ENCODE peak calls at places on chromosomes 13 and 19, in seven cellular contexts. One of them, this sample, is unnamed.

GRCh38 chr19:53917356-53917755 is 8.3 kb downstream of the CACNG7 start:
- DNase-seq in H1: no peak
- DNase-seq in trophoblast cell: no peak
- DNase-seq in IMR-90: no peak
- DNase-seq in neuronal stem cell: no peak
- DNase-seq in mesendoderm: no peak
- DNase-seq in H9: no peak
- DNase-seq in this sample: no peak

GRCh38 chr19:35139618-35139943 is 957 bp downstream of the FXYD1 start:
- DNase-seq in H9: no peak
- DNase-seq in neuronal stem cell: no peak
- DNase-seq in H1: no peak
- DNase-seq in IMR-90: no peak
- DNase-seq in mesendoderm: no peak
- DNase-seq in trophoblast cell: no peak
- DNase-seq in this sample: no peak

GRCh38 chr13:76992548-76993001 is 694 bp downstream of the CLN5 start:
- DNase-seq in neuronal stem cell: peak
- DNase-seq in H9: no peak
- DNase-seq in trophoblast cell: peak
- DNase-seq in mesendoderm: peak
- DNase-seq in H1: no peak
- DNase-seq in IMR-90: peak
- DNase-seq in this sample: peak

GRCh38 chr19:15544283-15544682 is 36.0 kb downstream of the CYP4F22 start:
- DNase-seq in H1: no peak
- DNase-seq in neuronal stem cell: no peak
- DNase-seq in H9: no peak
- DNase-seq in trophoblast cell: no peak
- DNase-seq in mesendoderm: no peak
- DNase-seq in IMR-90: no peak
- DNase-seq in this sample: no peak

GRCh38 chr13:39776439-39776838 is 121.0 kb downstream of the COG6 start:
- DNase-seq in H1: no peak
- DNase-seq in trophoblast cell: peak
- DNase-seq in H9: no peak
- DNase-seq in mesendoderm: peak
- DNase-seq in IMR-90: peak
- DNase-seq in neuronal stem cell: no peak
- DNase-seq in this sample: peak

GRCh38 chr19:44747739-44748425 is 626 bp upstream of the BCL3 start:
- DNase-seq in trophoblast cell: peak
- DNase-seq in neuronal stem cell: no peak
- DNase-seq in H1: peak
- DNase-seq in H9: peak
- DNase-seq in mesendoderm: peak
- DNase-seq in IMR-90: peak
- DNase-seq in this sample: peak

GRCh38 chr13:40063743-40064142 is 408.3 kb downstream of the COG6 start:
- DNase-seq in mesendoderm: peak
- DNase-seq in IMR-90: no peak
- DNase-seq in trophoblast cell: no peak
- DNase-seq in neuronal stem cell: no peak
- DNase-seq in H9: no peak
- DNase-seq in H1: no peak
- DNase-seq in this sample: no peak

GRCh38 chr13:25380082-25380481 is 8.3 kb downstream of the ATP8A2 start:
- DNase-seq in H9: no peak
- DNase-seq in trophoblast cell: no peak
- DNase-seq in neuronal stem cell: no peak
- DNase-seq in IMR-90: no peak
- DNase-seq in mesendoderm: no peak
- DNase-seq in H1: no peak
- DNase-seq in this sample: no peak

GRCh38 chr13:75393839-75394238 is 88.1 kb downstream of the TBC1D4 start:
- DNase-seq in H1: no peak
- DNase-seq in neuronal stem cell: no peak
- DNase-seq in trophoblast cell: no peak
- DNase-seq in mesendoderm: no peak
- DNase-seq in H9: no peak
- DNase-seq in IMR-90: peak
- DNase-seq in this sample: no peak

GRCh38 chr13:22848539-22849052 is 332.2 kb upstream of the SGCG start:
- DNase-seq in H9: peak
- DNase-seq in neuronal stem cell: no peak
- DNase-seq in trophoblast cell: no peak
- DNase-seq in mesendoderm: peak
- DNase-seq in IMR-90: no peak
- DNase-seq in H1: peak
- DNase-seq in this sample: no peak

GRCh38 chr13:110047511-110047910 is 259.4 kb downstream of the COL4A1 start:
- DNase-seq in mesendoderm: no peak
- DNase-seq in H1: no peak
- DNase-seq in IMR-90: peak
- DNase-seq in H9: no peak
- DNase-seq in neuronal stem cell: no peak
- DNase-seq in trophoblast cell: peak
- DNase-seq in this sample: peak

GRCh38 chr13:74134226-74134776 is at the start of gene KLF12:
- DNase-seq in trophoblast cell: peak
- DNase-seq in mesendoderm: peak
- DNase-seq in IMR-90: peak
- DNase-seq in H9: peak
- DNase-seq in neuronal stem cell: peak
- DNase-seq in H1: peak
- DNase-seq in this sample: peak

GRCh38 chr13:106284358-106284757 is 251.1 kb downstream of the EFNB2 start:
- DNase-seq in mesendoderm: no peak
- DNase-seq in neuronal stem cell: no peak
- DNase-seq in trophoblast cell: peak
- DNase-seq in IMR-90: peak
- DNase-seq in H9: no peak
- DNase-seq in H1: no peak
- DNase-seq in this sample: peak

GRCh38 chr19:6412111-6412999 is 12.3 kb downstream of the KHSRP start:
- DNase-seq in mesendoderm: peak
- DNase-seq in neuronal stem cell: no peak
- DNase-seq in trophoblast cell: peak
- DNase-seq in H1: peak
- DNase-seq in IMR-90: no peak
- DNase-seq in H9: peak
- DNase-seq in this sample: no peak

GRCh38 chr13:34507630-34508029 is 434.4 kb upstream of the NBEA start:
- DNase-seq in IMR-90: no peak
- DNase-seq in trophoblast cell: no peak
- DNase-seq in mesendoderm: no peak
- DNase-seq in neuronal stem cell: no peak
- DNase-seq in H9: no peak
- DNase-seq in H1: no peak
- DNase-seq in this sample: no peak

GRCh38 chr13:74110053-74110452 is 24.2 kb downstream of the KLF12 start:
- DNase-seq in H9: no peak
- DNase-seq in H1: no peak
- DNase-seq in IMR-90: no peak
- DNase-seq in trophoblast cell: no peak
- DNase-seq in mesendoderm: no peak
- DNase-seq in neuronal stem cell: no peak
- DNase-seq in this sample: no peak

GRCh38 chr19:9205506-9206113 is 13.8 kb downstream of the OR7D4 start:
- DNase-seq in H1: peak
- DNase-seq in H9: peak
- DNase-seq in trophoblast cell: peak
- DNase-seq in neuronal stem cell: peak
- DNase-seq in mesendoderm: peak
- DNase-seq in IMR-90: peak
- DNase-seq in this sample: peak

GRCh38 chr13:56893843-56894242 is 246.9 kb upstream of the PRR20A start:
- DNase-seq in trophoblast cell: no peak
- DNase-seq in mesendoderm: no peak
- DNase-seq in neuronal stem cell: no peak
- DNase-seq in H1: no peak
- DNase-seq in H9: no peak
- DNase-seq in IMR-90: no peak
- DNase-seq in this sample: no peak

GRCh38 chr19:2507109-2507508 is 31.2 kb downstream of the GADD45B start:
- DNase-seq in trophoblast cell: peak
- DNase-seq in neuronal stem cell: no peak
- DNase-seq in mesendoderm: no peak
- DNase-seq in H1: no peak
- DNase-seq in IMR-90: peak
- DNase-seq in H9: no peak
- DNase-seq in this sample: peak

GRCh38 chr13:43298799-43299198 is 275.4 kb downstream of the DNAJC15 start:
- DNase-seq in neuronal stem cell: no peak
- DNase-seq in H1: no peak
- DNase-seq in H9: no peak
- DNase-seq in trophoblast cell: no peak
- DNase-seq in IMR-90: no peak
- DNase-seq in mesendoderm: no peak
- DNase-seq in this sample: no peak

GRCh38 chr13:23810842-23811241 is 78.4 kb downstream of the MIPEP start:
- DNase-seq in H1: no peak
- DNase-seq in trophoblast cell: no peak
- DNase-seq in neuronal stem cell: no peak
- DNase-seq in mesendoderm: no peak
- DNase-seq in IMR-90: no peak
- DNase-seq in H9: no peak
- DNase-seq in this sample: no peak

GRCh38 chr19:51796195-51796679 is 1.3 kb downstream of the FPR3 start:
- DNase-seq in H9: no peak
- DNase-seq in H1: no peak
- DNase-seq in mesendoderm: no peak
- DNase-seq in trophoblast cell: no peak
- DNase-seq in neuronal stem cell: no peak
- DNase-seq in IMR-90: no peak
- DNase-seq in this sample: no peak
- H2BK120ac ChIP-seq in H9: no peak
- H2BK120ac ChIP-seq in H1: no peak
- H2BK120ac ChIP-seq in mesendoderm: no peak
- H2BK120ac ChIP-seq in trophoblast cell: no peak
- H2BK120ac ChIP-seq in neuronal stem cell: no peak
- H2BK120ac ChIP-seq in IMR-90: no peak
- H2BK120ac ChIP-seq in this sample: no peak

GRCh38 chr13:51201886-51202285 is 20.3 kb upstream of the FAM124A start:
- DNase-seq in IMR-90: no peak
- DNase-seq in mesendoderm: no peak
- DNase-seq in H1: no peak
- DNase-seq in H9: no peak
- DNase-seq in neuronal stem cell: no peak
- DNase-seq in trophoblast cell: no peak
- DNase-seq in this sample: no peak

GRCh38 chr13:51207881-51208280 is 14.3 kb upstream of the FAM124A start:
- DNase-seq in H9: no peak
- DNase-seq in trophoblast cell: no peak
- DNase-seq in IMR-90: no peak
- DNase-seq in neuronal stem cell: no peak
- DNase-seq in mesendoderm: no peak
- DNase-seq in H1: peak
- DNase-seq in this sample: no peak

DNA sequence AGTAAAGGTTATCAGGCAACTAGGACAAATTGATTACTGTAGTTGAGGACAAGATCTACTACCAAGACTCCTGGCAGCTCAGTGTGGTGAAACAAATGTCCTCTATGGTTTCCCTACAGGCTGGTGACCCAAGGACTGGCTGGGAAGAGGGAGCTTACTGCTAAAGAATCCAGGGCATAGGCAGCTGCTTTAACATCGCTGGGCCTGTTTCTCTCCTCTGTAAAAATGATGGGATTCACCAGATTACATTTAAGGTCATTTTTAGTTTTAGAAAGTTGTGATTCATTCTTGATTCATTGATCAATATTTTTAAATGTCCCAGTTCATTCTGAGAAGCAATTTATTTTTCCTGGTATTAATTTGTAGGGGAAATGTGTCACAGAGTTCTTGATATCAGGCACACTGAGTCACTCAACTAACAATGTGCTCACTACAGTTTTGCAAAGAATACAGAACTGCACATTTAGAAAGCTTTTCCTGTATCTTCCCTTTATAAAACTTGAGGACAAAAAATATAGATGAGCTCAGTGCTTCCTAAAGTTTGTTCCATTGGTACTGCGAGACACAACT is 19.6 kb upstream of the FAM124A start:
- DNase-seq in IMR-90: no peak
- DNase-seq in mesendoderm: no peak
- DNase-seq in neuronal stem cell: no peak
- DNase-seq in H1: no peak
- DNase-seq in trophoblast cell: no peak
- DNase-seq in H9: no peak
- DNase-seq in this sample: no peak
- H3K18ac ChIP-seq in IMR-90: no peak
- H3K18ac ChIP-seq in mesendoderm: no peak
- H3K18ac ChIP-seq in neuronal stem cell: no peak
- H3K18ac ChIP-seq in H1: no peak
- H3K18ac ChIP-seq in trophoblast cell: no peak
- H3K18ac ChIP-seq in H9: no peak
- H3K18ac ChIP-seq in this sample: no peak

GRCh38 chr19:934865-935422 is 9.1 kb downstream of the ARID3A start:
- DNase-seq in H9: no peak
- DNase-seq in trophoblast cell: peak
- DNase-seq in neuronal stem cell: no peak
- DNase-seq in H1: no peak
- DNase-seq in IMR-90: peak
- DNase-seq in mesendoderm: no peak
- DNase-seq in this sample: no peak
- H3K27ac ChIP-seq in H9: no peak
- H3K27ac ChIP-seq in trophoblast cell: peak
- H3K27ac ChIP-seq in neuronal stem cell: no peak
- H3K27ac ChIP-seq in H1: no peak
- H3K27ac ChIP-seq in IMR-90: peak
- H3K27ac ChIP-seq in mesendoderm: no peak
- H3K27ac ChIP-seq in this sample: peak

GRCh38 chr19:46077815-46078167 is 37.0 kb upstream of the IGFL4 start:
- DNase-seq in H1: no peak
- DNase-seq in trophoblast cell: no peak
- DNase-seq in H9: no peak
- DNase-seq in mesendoderm: no peak
- DNase-seq in neuronal stem cell: no peak
- DNase-seq in IMR-90: no peak
- DNase-seq in this sample: no peak
- H2BK120ac ChIP-seq in H1: no peak
- H2BK120ac ChIP-seq in trophoblast cell: no peak
- H2BK120ac ChIP-seq in H9: no peak
- H2BK120ac ChIP-seq in mesendoderm: no peak
- H2BK120ac ChIP-seq in neuronal stem cell: no peak
- H2BK120ac ChIP-seq in IMR-90: no peak
- H2BK120ac ChIP-seq in this sample: no peak